ENCODE peak calls at places on chromosomes 2 and 18, in five cellular contexts. L is adrenal gland, P is thoracic aorta, A is cardiac muscle cell, F is ovary. V is an unnamed sample.

GRCh38 chr18:39366086-39366485 is 1800.5 kb upstream of the CELF4 start:
- DNase-seq in L (no peak), P (no peak), A (no peak), F (no peak), V (no peak)

GRCh38 chr2:207337234-207338219 is 171.8 kb upstream of the KLF7 start:
- DNase-seq in L (no peak), P (no peak), A (peak; percentile 33), F (no peak), V (peak; percentile 30)

GRCh38 chr2:28691774-28692281 is 59.8 kb upstream of the PPP1CB start:
- DNase-seq in L (peak; percentile 77), P (no peak), A (peak; percentile 92), F (peak; percentile 32), V (peak; percentile 77)

GRCh38 chr18:48898521-48898920 is 52.2 kb downstream of the SMAD7 start:
- DNase-seq in L (no peak), P (no peak), A (no peak), F (no peak), V (no peak)

GRCh38 chr18:37238271-37238670 is 327.3 kb downstream of the CELF4 start:
- DNase-seq in L (no peak), P (no peak), A (no peak), F (no peak), V (no peak)

GRCh38 chr2:182330451-182331325 is 96.1 kb downstream of the PDE1A start:
- DNase-seq in L (no peak), P (no peak), A (peak; percentile 49), F (no peak), V (no peak)

GRCh38 chr2:121969155-121969554 is 213.7 kb downstream of the TSN start:
- DNase-seq in L (peak; percentile 19), P (no peak), A (peak; percentile 55), F (peak; percentile 22), V (no peak)

GRCh38 chr2:239883326-239884050 is 141.7 kb downstream of the NDUFA10 start:
- DNase-seq in L (no peak), P (no peak), A (no peak), F (no peak), V (no peak)

GRCh38 chr2:147019296-147019695 is 825.5 kb upstream of the ACVR2A start:
- DNase-seq in L (no peak), P (no peak), A (peak; percentile 39), F (no peak), V (no peak)

GRCh38 chr2:178523596-178524134 is 43.4 kb downstream of the PLEKHA3 start:
- DNase-seq in L (no peak), P (no peak), A (no peak), F (no peak), V (no peak)

GRCh38 chr18:38115201-38115600 is 549.6 kb upstream of the CELF4 start:
- DNase-seq in L (no peak), P (no peak), A (peak; percentile 1), F (no peak), V (no peak)

GRCh38 chr2:229314117-229314516 is 43.0 kb upstream of the PID1 start:
- DNase-seq in L (no peak), P (no peak), A (no peak), F (no peak), V (no peak)

GRCh38 chr18:23099621-23100020 is 35.7 kb upstream of the CABLES1 start:
- DNase-seq in L (no peak), P (no peak), A (no peak), F (no peak), V (no peak)

GRCh38 chr2:26144953-26145680 is 27.8 kb upstream of the GAREM2 start:
- DNase-seq in L (peak; percentile 66), P (peak; percentile 9), A (peak; percentile 74), F (peak; percentile 28), V (peak; percentile 34)

GRCh38 chr2:75035444-75036353 is 77.3 kb downstream of the POLE4 start:
- DNase-seq in L (no peak), P (no peak), A (peak; percentile 90), F (no peak), V (no peak)

GRCh38 chr2:24819442-24820174 is 26.4 kb downstream of the CENPO start:
- DNase-seq in L (no peak), P (no peak), A (no peak), F (no peak), V (no peak)

GRCh38 chr18:37452697-37453385 is 112.8 kb downstream of the CELF4 start:
- DNase-seq in L (peak; percentile 7), P (no peak), A (peak; percentile 85), F (peak; percentile 39), V (no peak)

GRCh38 chr2:112708968-112709367 is 11.9 kb upstream of the NT5DC4 start:
- DNase-seq in L (no peak), P (no peak), A (no peak), F (no peak), V (no peak)

GRCh38 chr2:101809656-101810055 is 112.1 kb downstream of the MAP4K4 start:
- DNase-seq in L (no peak), P (no peak), A (no peak), F (no peak), V (no peak)

GRCh38 chr18:9708057-9708881 is at the start of gene RAB31:
- DNase-seq in L (peak; percentile 88), P (peak; percentile 37), A (peak; percentile 93), F (peak; percentile 84), V (peak; percentile 77)

GRCh38 chr2:44981714-44982108 is 27.5 kb downstream of the SIX2 start:
- DNase-seq in L (peak; percentile 79), P (no peak), A (peak; percentile 86), F (peak; percentile 54), V (peak; percentile 51)

GRCh38 chr2:24945907-24946306 is 25.8 kb downstream of the DNAJC27 start:
- DNase-seq in L (no peak), P (no peak), A (no peak), F (no peak), V (no peak)

GRCh38 chr2:35510641-35511040 is 844.9 kb upstream of the CRIM1 start:
- DNase-seq in L (peak; percentile 1), P (no peak), A (peak; percentile 3), F (no peak), V (no peak)

GRCh38 chr2:238985036-238985729 is 137.3 kb downstream of the TWIST2 start:
- DNase-seq in L (no peak), P (no peak), A (no peak), F (peak; percentile 6), V (no peak)

GRCh38 chr2:206915136-206915535 is 24.2 kb upstream of the CPO start:
- DNase-seq in L (peak; percentile 19), P (no peak), A (peak; percentile 81), F (no peak), V (peak; percentile 85)

GRCh38 chr2:155099784-155100183 is 401.3 kb downstream of the KCNJ3 start:
- DNase-seq in L (no peak), P (no peak), A (no peak), F (no peak), V (no peak)

GRCh38 chr18:22753130-22753831 is 179.8 kb upstream of the RBBP8 start:
- DNase-seq in L (no peak), P (no peak), A (no peak), F (no peak), V (no peak)

GRCh38 chr2:241349941-241350340 is 6.1 kb upstream of the FARP2 start:
- DNase-seq in L (no peak), P (no peak), A (no peak), F (no peak), V (no peak)

DNA sequence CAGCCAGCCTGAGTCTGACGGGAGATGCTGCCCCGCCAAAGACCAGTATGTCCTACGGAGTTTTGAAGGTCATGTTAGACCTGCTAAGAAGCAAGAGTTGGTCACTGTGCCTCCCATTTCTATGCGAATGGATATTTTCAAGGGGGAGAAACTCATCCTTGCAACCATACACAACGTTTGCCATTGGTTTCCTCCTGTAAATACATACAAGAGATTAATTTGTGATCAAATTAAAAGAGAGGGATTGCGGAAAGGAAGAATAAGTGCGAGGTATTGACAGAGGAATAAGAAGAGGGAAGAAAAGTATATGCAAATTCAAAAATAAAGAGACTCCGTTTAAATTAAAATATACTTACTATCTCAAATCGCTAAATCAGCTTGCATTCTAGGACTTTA is 809 bp upstream of the CACNB4 start:
- DNase-seq in L (no peak), P (no peak), A (no peak), F (no peak), V (no peak)
- H3K4me3 ChIP-seq in L (peak overlapping the region; percentile 69), P (peak overlapping the region; percentile 89), A (peak overlapping the region; percentile 56), F (no peak overlapping the region), V (no peak overlapping the region)

GRCh38 chr2:67066782-67067181 is 330.4 kb upstream of the ETAA1 start:
- DNase-seq in L (no peak), P (no peak), A (no peak), F (no peak), V (no peak)
- H3K9me3 ChIP-seq in L (no peaks in the 10 kb centered on the region), P (no peaks in the 10 kb centered on the region), A (no peaks in the 10 kb centered on the region), F (no peaks in the 10 kb centered on the region), V (no peaks in the 10 kb centered on the region)

DNA sequence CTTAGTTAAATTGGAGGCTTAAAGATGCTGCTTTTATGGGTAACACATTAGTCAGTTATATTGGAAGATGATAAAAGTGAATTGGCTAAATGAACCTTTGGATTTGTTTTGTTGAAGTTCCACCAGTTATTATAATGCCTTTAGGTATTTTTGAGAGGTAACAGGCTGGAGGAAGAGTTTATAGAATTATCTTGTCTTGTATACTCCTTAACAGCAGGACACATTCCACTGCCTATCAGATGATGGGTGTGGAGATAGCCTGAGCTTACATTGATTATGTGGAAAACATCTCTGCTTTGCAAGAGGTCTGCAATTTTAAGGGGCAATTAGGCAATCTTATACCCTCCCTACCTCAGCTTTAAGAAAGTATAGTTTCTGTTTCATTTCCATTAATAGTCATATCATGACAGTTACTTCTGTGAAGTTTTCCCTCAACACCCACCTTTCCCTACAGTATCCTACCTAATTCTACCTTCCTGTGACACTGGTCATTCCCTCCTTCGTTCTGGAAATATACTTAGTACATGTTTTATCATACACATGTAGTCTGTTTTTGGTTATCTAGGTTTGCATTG is 403.7 kb upstream of the SPRED2 start:
- DNase-seq in L (no peak), P (no peak), A (no peak), F (no peak), V (no peak)
- H3K4me3 ChIP-seq in L (no peak overlapping the region), P (no peak overlapping the region), A (no peak overlapping the region), F (no peak overlapping the region), V (no peak overlapping the region)

GRCh38 chr2:190017837-190018236 is 44.7 kb downstream of the MSTN start:
- DNase-seq in L (no peak), P (no peak), A (no peak), F (no peak), V (no peak)
- H3K9me3 ChIP-seq in L (peaks cover 9% of the 10 kb centered on the region), P (peaks cover 21% of the 10 kb centered on the region), A (no peaks in the 10 kb centered on the region), F (no peaks in the 10 kb centered on the region), V (peaks cover 34% of the 10 kb centered on the region)

DNA sequence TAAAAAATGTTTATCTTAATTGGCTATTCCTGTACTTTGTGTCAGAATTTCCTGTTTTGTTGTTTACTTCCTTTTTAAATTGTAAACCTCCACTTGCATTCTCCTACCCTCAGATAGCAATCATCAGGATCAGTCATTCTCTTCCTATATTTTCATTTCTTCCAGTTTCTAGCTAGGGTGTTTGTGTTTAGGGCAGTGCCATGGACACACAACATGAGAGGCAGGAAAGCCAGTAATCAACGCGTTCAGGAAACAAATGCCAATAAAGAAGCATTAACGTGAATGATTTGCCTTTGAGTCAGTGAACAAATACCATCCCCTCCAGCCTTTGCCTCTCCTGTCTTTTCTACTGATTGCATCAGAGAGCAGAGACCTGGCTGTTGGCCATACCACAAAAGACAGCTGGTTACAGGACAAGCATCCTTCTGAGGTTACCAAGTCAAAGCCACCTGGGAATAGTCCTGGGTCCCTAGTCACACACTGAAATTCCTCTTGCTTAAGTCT is 56.7 kb upstream of the FHL2 start:
- DNase-seq in L (peak; percentile 51), P (no peak), A (peak; percentile 92), F (peak; percentile 59), V (peak; percentile 90)
- H3K4me3 ChIP-seq in L (no peak overlapping the region), P (no peak overlapping the region), A (no peak overlapping the region), F (no peak overlapping the region), V (no peak overlapping the region)

V was measured in MG63.